ENCODE peak calls at places on chromosomes 12 and 14, in four cellular contexts. Y is HepG2, A is WTC11, V is K562. K is an unnamed sample.

GRCh38 chr12:119659289-119659897 is 8.5 kb upstream of the PRKAB1 start:
- DNase-seq in Y (peak), A (peak), V (peak), K (peak)

GRCh38 chr12:27573972-27574371 is 50.0 kb downstream of the PPFIBP1 start:
- DNase-seq in Y (no peak), A (no peak), V (no peak), K (no peak)

GRCh38 chr14:89276424-89276975 is 140.5 kb downstream of the FOXN3 start:
- DNase-seq in Y (no peak), A (no peak), V (no peak), K (no peak)

GRCh38 chr14:67999693-68000384 is 180.3 kb downstream of the RAD51B start:
- DNase-seq in Y (no peak), A (no peak), V (no peak), K (no peak)

GRCh38 chr14:96042218-96042930 is 3.2 kb downstream of the C14orf132 start:
- DNase-seq in Y (no peak), A (no peak), V (no peak), K (no peak)

GRCh38 chr12:107478881-107479280 is 206.7 kb upstream of the PWP1 start:
- DNase-seq in Y (no peak), A (no peak), V (no peak), K (no peak)

GRCh38 chr14:101708853-101709532 is 52.5 kb upstream of the PPP2R5C start:
- DNase-seq in Y (no peak), A (no peak), V (peak), K (no peak)

GRCh38 chr12:25497021-25497420 is 56.1 kb downstream of the LMNTD1 start:
- DNase-seq in Y (no peak), A (no peak), V (peak), K (no peak)

GRCh38 chr12:45260481-45260824 is 44.6 kb downstream of the ANO6 start:
- DNase-seq in Y (no peak), A (no peak), V (no peak), K (no peak)

GRCh38 chr12:101018540-101018939 is 191.5 kb downstream of the SLC5A8 start:
- DNase-seq in Y (peak), A (no peak), V (no peak), K (no peak)

GRCh38 chr12:5614206-5614605 is 182.3 kb downstream of the NTF3 start:
- DNase-seq in Y (no peak), A (no peak), V (no peak), K (no peak)

GRCh38 chr14:96676161-96676560 is 121.0 kb upstream of the VRK1 start:
- DNase-seq in Y (no peak), A (no peak), V (no peak), K (no peak)

GRCh38 chr12:54578778-54579177 is 9.7 kb downstream of the PPP1R1A start:
- DNase-seq in Y (no peak), A (no peak), V (no peak), K (no peak)

GRCh38 chr14:89990218-89990617 is 34.5 kb downstream of the TDP1 start:
- DNase-seq in Y (no peak), A (no peak), V (no peak), K (no peak)

DNA sequence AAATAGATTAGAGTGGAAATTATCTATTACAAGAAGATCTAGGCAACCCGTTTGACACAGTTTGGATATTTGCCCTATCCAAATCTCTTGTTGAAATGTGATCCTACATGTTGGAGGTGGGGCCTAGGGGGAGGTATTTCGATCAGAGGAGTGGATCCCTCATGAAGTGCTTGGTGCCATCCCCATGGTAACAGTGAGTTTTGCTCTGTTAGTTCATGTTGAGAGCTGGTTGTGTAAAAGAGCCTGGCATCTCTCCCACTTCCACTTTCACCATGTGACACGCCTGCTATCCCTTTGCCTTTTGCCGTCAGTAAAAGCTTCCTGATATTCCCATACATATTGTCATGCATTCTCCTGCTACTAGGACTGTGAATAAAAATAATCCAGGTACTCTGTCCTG is 66.4 kb upstream of the FLRT2 start:
- DNase-seq in Y (no peak), A (no peak), V (no peak), K (no peak)
- TF ChIP-seq SP1 in Y (no peak), A (no peak), V (no peak), K (no peak)

DNA sequence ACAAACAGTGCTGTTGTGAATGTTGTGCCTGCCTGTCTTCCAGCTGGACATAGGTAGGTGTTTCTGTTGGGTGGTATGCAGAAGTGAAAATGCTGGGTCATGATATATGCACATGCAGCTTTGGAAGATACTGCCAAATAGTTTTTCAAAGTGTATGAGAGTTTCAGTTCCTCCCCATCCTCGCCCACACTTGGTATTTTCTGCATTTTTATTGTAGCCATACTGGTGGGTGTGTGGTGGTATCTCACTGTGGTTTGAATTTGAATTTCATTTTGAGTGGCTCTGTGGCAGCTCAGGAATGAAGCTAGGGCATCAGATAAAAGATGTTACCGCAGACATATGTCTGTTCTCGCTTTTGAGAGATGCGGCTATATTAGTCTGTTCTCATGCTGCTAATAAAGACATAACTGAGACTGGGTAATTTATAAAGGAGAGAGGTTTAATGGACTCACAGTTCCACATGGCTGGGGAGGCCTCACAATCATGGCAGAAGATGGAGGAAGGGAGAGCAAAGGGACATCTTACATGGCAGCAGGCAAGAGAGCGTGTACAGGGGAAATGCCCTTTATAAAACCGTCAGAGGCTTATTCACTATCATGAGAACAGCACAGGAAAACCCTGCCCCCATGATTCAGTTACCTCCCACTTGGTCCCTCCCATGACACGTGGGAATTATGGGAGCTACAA is 183.1 kb downstream of the CAND1 start:
- DNase-seq in Y (no peak), A (no peak), V (no peak), K (no peak)
- TF ChIP-seq ELF4 in Y (no peak), A (no peak), V (no peak), K (no peak)

DNA sequence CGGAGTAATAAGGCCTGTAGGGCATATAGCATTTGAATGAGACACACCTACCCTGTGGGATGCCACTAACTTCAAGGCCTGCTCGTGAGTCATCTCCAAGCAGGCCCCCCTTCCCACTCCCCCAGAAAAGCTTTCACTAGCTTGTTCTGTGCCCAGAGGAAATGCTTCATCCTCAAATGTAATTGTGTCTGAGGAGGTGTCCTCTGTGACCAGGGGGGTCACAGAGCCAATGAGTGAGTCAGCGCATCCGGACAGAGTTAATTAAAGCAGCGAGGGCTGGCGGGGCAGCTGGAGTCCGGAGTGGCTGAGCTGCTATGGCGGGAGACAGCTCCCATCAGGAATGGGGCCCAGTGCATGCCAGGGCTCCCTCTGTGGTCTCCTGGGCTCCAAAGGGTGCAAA is 27.0 kb upstream of the ESRRB start:
- DNase-seq in Y (no peak), A (no peak), V (peak), K (no peak)
- TF ChIP-seq SP1 in Y (no peak), A (no peak), V (no peak), K (no peak)

DNA sequence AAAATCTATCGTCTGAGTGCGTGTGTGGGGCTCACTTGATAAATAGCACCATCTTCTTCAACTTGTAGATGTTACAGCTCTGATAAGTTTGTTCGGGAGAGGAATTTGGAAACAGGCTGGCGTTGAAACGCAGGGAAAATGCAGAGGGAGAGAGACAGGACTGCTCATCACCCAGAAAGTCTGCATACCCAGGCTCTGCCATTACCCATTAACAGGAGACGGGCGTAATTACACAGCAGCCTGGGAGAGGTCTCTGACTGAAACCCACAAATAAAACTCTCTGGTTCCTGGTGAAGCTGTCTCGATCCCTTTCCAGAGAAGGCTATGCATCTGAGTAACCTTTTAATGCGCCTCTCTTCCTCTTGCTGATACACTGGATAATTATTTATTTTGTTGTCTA is 547.3 kb downstream of the BCL11B start:
- DNase-seq in Y (no peak), A (no peak), V (no peak), K (no peak)
- TF ChIP-seq ELF4 in Y (no peak), A (no peak), V (no peak), K (no peak)

DNA sequence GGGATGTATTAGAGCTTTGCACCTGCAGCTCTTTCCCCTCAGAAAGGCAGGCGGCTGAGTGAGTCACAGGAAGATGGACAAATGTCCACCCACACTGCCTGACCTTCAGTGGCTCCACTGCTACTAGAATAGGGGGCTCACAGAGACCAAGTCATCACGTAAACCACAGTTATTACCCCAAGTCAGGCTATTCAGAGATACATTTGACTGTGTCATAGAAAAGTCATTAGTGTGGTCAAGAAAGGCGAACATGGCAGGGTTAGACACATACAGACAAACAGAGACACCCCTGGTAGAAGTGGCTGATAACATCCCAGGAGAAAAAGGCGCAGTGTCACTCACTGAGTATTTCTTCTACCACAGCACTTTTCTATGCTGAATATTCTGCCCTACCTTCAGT is 36.0 kb downstream of the GCH1 start:
- DNase-seq in Y (peak), A (no peak), V (peak), K (no peak)
- TF ChIP-seq SP1 in Y (no peak), A (no peak), V (no peak), K (no peak)

GRCh38 chr12:11978985-11979384 is 91.8 kb upstream of the BCL2L14 start:
- DNase-seq in Y (no peak), A (no peak), V (no peak), K (no peak)

GRCh38 chr12:11980133-11980532 is 90.6 kb upstream of the BCL2L14 start:
- DNase-seq in Y (no peak), A (no peak), V (no peak), K (no peak)

GRCh38 chr12:11976005-11976404 is 94.7 kb upstream of the BCL2L14 start:
- DNase-seq in Y (no peak), A (no peak), V (no peak), K (no peak)

GRCh38 chr12:11986165-11986564 is 84.6 kb upstream of the BCL2L14 start:
- DNase-seq in Y (no peak), A (no peak), V (no peak), K (no peak)

GRCh38 chr12:11981174-11981733 is 89.5 kb upstream of the BCL2L14 start:
- DNase-seq in Y (no peak), A (no peak), V (no peak), K (no peak)
- TF ChIP-seq ELF4 in Y (no peak), A (no peak), V (no peak), K (no peak)

K was measured in HEK293T.